ENCODE peak calls at places on chromosomes 6 and 20, in four cellular contexts. One of them, this sample, is unnamed. For H3K27me3 and H3K4me1, the result is how much of the 10 kb centered on the place peaks cover.

GRCh38 chr20:3777726-3778629 is 3.3 kb downstream of the SPEF1 start:
- DNase-seq in body of pancreas: peak
- DNase-seq in tibial artery: peak
- DNase-seq in GM23248: peak
- DNase-seq in this sample: peak

GRCh38 chr20:38192323-38192885 is 27.3 kb upstream of the TGM2 start:
- DNase-seq in body of pancreas: no peak
- DNase-seq in tibial artery: no peak
- DNase-seq in GM23248: no peak
- DNase-seq in this sample: no peak

GRCh38 chr6:27250955-27251671 is 3.6 kb downstream of the PRSS16 start:
- DNase-seq in body of pancreas: peak
- DNase-seq in tibial artery: no peak
- DNase-seq in GM23248: peak
- DNase-seq in this sample: peak

GRCh38 chr6:89145461-89145961 is 344 bp upstream of the PM20D2 start:
- DNase-seq in body of pancreas: peak
- DNase-seq in tibial artery: no peak
- DNase-seq in GM23248: peak
- DNase-seq in this sample: no peak

GRCh38 chr20:36754656-36755222 is 8.8 kb upstream of the NDRG3 start:
- DNase-seq in body of pancreas: peak
- DNase-seq in tibial artery: no peak
- DNase-seq in GM23248: peak
- DNase-seq in this sample: peak

GRCh38 chr6:106685833-106686232 is 56.5 kb downstream of the QRSL1 start:
- DNase-seq in body of pancreas: no peak
- DNase-seq in tibial artery: no peak
- DNase-seq in GM23248: peak
- DNase-seq in this sample: no peak

GRCh38 chr6:169371344-169372144 is 117.9 kb upstream of the THBS2 start:
- DNase-seq in body of pancreas: no peak
- DNase-seq in tibial artery: no peak
- DNase-seq in GM23248: peak
- DNase-seq in this sample: peak

GRCh38 chr6:105733556-105734162 is 330.8 kb upstream of the PREP start:
- DNase-seq in body of pancreas: no peak
- DNase-seq in tibial artery: no peak
- DNase-seq in GM23248: peak
- DNase-seq in this sample: peak

GRCh38 chr20:35607003-35607735 is 8.5 kb upstream of the SPAG4 start:
- DNase-seq in body of pancreas: no peak
- DNase-seq in tibial artery: no peak
- DNase-seq in GM23248: peak
- DNase-seq in this sample: no peak

GRCh38 chr20:62201173-62202082 is 18.6 kb downstream of the MTG2 start:
- DNase-seq in body of pancreas: no peak
- DNase-seq in tibial artery: no peak
- DNase-seq in GM23248: no peak
- DNase-seq in this sample: no peak

DNA sequence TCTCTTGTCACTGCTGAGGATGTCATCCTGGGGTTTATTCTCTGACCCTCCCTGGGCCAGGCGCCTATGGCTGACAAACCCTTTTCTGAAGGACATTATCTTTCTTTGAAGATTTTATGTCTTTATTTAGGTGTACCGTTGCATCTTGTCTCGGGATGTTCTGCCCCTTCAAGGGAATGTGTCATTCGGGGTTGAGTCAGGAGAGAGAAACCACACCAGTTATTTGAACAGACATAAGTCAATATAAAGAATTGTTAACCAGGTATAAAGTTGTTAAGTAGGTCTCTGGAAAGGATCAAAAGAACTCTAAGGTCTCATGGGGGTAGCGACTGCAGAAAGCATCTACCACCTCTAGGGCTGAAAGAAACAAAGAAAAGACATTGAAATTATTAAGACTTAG is 8.2 kb upstream of the ELMO2 start:
- DNase-seq in body of pancreas: no peak
- DNase-seq in tibial artery: no peak
- DNase-seq in GM23248: no peak
- DNase-seq in this sample: no peak
- H3K27me3 ChIP-seq in body of pancreas: under half
- H3K27me3 ChIP-seq in tibial artery: under half
- H3K27me3 ChIP-seq in GM23248: under half
- H3K27me3 ChIP-seq in this sample: under half

DNA sequence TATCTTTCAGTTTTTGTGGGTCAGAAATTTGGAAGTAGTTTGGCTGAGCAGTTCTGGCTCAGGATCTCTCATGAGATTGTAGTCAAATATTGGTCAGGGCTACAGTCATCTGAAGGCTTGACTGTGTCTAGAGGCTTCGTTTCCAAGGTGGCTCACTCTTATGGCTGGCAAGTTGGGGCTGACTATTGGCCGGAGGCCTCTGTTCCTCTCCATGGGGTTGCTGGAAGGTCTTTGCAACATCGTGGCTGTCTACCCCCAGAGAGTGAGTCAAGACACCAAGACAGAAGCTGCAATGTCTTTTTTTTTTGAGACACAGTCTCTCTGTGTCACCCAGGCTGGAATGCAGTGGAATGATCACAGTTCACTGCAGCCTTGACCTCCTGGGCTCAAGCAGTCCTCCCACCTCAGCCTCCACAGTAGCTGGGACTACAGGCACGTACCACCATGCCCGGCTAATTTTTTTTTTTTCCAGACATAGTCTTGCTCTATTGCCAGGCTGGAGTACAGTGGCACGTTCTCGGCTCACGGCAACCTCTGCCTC is 29.4 kb upstream of the KIF3B start:
- DNase-seq in body of pancreas: no peak
- DNase-seq in tibial artery: no peak
- DNase-seq in GM23248: peak
- DNase-seq in this sample: no peak
- H3K4me1 ChIP-seq in body of pancreas: under half
- H3K4me1 ChIP-seq in tibial artery: under half
- H3K4me1 ChIP-seq in GM23248: under half
- H3K4me1 ChIP-seq in this sample: under half

DNA sequence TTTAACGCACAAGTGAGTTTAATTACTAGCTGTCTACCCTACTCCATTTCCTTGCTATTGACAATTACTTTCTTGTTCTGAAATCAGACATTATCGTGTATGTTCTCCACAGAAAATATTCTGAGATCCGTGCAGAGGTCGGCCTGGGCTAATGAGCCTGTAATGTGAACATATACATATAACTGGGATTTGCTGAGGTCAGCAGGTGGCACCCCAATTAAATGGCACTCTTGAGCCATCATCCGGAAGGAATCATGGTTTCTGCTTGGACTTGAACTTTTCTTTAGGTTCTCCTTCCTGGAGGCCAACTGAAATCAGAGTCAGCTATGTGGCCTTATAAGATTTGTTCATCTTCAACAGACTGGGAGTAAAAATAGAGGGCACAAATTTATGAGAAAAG is 3.6 kb downstream of the HLA-DQB1 start:
- DNase-seq in body of pancreas: no peak
- DNase-seq in tibial artery: no peak
- DNase-seq in GM23248: no peak
- DNase-seq in this sample: no peak
- H3K27me3 ChIP-seq in body of pancreas: under half
- H3K27me3 ChIP-seq in tibial artery: under half
- H3K27me3 ChIP-seq in GM23248: under half
- H3K27me3 ChIP-seq in this sample: under half

GRCh38 chr6:35090734-35091133 is 50.4 kb downstream of the TCP11 start:
- DNase-seq in body of pancreas: no peak
- DNase-seq in tibial artery: no peak
- DNase-seq in GM23248: no peak
- DNase-seq in this sample: no peak
- H3K4me1 ChIP-seq in body of pancreas: under half
- H3K4me1 ChIP-seq in tibial artery: under half
- H3K4me1 ChIP-seq in GM23248: half or more
- H3K4me1 ChIP-seq in this sample: under half

DNA sequence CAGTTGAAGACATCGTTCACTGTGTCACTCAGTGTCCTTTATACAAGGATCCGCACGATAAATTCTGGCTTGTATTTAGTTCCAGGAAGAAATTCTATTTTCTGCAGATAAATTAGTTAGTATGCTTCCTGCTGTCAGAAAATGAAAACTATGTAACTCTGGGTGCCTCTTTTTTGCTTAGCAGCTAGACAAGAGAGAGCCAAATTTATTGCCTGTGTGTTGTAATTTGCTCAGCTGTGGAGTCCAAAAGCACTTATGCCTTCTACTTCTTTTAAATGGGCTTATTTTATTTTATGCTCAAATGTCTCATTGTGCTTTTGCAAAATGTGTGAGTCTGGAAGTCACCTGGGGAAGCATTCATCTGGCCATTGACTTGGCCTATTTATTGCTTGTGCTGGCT is 56.5 kb upstream of the KCNK16 start:
- DNase-seq in body of pancreas: no peak
- DNase-seq in tibial artery: no peak
- DNase-seq in GM23248: no peak
- DNase-seq in this sample: no peak
- H3K27me3 ChIP-seq in body of pancreas: under half
- H3K27me3 ChIP-seq in tibial artery: under half
- H3K27me3 ChIP-seq in GM23248: under half
- H3K27me3 ChIP-seq in this sample: under half

GRCh38 chr6:127966616-127967015 is 65.8 kb upstream of the THEMIS start:
- DNase-seq in body of pancreas: no peak
- DNase-seq in tibial artery: no peak
- DNase-seq in GM23248: no peak
- DNase-seq in this sample: peak

GRCh38 chr6:127969701-127970100 is 68.8 kb upstream of the THEMIS start:
- DNase-seq in body of pancreas: no peak
- DNase-seq in tibial artery: no peak
- DNase-seq in GM23248: no peak
- DNase-seq in this sample: no peak

GRCh38 chr6:127967708-127968107 is 66.8 kb upstream of the THEMIS start:
- DNase-seq in body of pancreas: no peak
- DNase-seq in tibial artery: no peak
- DNase-seq in GM23248: no peak
- DNase-seq in this sample: no peak

GRCh38 chr6:127971386-127971785 is 70.5 kb upstream of the THEMIS start:
- DNase-seq in body of pancreas: no peak
- DNase-seq in tibial artery: no peak
- DNase-seq in GM23248: no peak
- DNase-seq in this sample: no peak

GRCh38 chr6:127968394-127968793 is 67.5 kb upstream of the THEMIS start:
- DNase-seq in body of pancreas: no peak
- DNase-seq in tibial artery: no peak
- DNase-seq in GM23248: peak
- DNase-seq in this sample: no peak
- H3K4me1 ChIP-seq in body of pancreas: under half
- H3K4me1 ChIP-seq in tibial artery: under half
- H3K4me1 ChIP-seq in GM23248: under half
- H3K4me1 ChIP-seq in this sample: under half

DNA sequence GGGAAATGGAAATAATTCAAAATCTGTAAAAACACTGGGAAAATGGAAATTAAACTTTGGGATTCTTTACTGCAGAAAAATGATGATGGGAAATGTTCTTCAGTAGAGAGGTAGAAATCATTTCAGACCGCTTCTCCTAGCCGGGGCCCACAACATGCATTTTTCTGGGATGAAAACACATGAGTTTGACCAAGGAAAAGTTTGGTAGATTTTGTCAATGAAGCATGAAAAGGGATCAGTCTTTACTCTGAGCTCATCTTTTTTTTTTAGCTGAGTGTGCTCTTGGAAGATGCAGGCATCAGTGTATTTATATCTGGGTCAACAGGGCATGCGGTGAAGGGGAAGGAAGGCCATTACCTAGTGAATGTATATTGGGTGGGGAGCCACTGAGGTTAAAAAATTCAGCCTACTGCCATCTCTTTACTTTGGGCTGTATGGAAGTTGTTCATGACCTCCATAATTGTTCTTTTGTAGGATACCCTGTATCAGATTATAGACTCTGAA is 36.8 kb downstream of the PLCB1 start:
- DNase-seq in body of pancreas: no peak
- DNase-seq in tibial artery: no peak
- DNase-seq in GM23248: no peak
- DNase-seq in this sample: no peak
- H3K27me3 ChIP-seq in body of pancreas: under half
- H3K27me3 ChIP-seq in tibial artery: under half
- H3K27me3 ChIP-seq in GM23248: under half
- H3K27me3 ChIP-seq in this sample: under half

GRCh38 chr20:25032478-25033183 is 25.3 kb downstream of the ACSS1 start:
- DNase-seq in body of pancreas: peak
- DNase-seq in tibial artery: no peak
- DNase-seq in GM23248: no peak
- DNase-seq in this sample: peak

GRCh38 chr20:25030007-25030648 is 27.8 kb downstream of the ACSS1 start:
- DNase-seq in body of pancreas: no peak
- DNase-seq in tibial artery: no peak
- DNase-seq in GM23248: no peak
- DNase-seq in this sample: no peak

GRCh38 chr20:25032065-25032477 is 25.9 kb downstream of the ACSS1 start:
- DNase-seq in body of pancreas: no peak
- DNase-seq in tibial artery: no peak
- DNase-seq in GM23248: no peak
- DNase-seq in this sample: no peak

GRCh38 chr20:25031241-25031640 is 26.7 kb downstream of the ACSS1 start:
- DNase-seq in body of pancreas: no peak
- DNase-seq in tibial artery: no peak
- DNase-seq in GM23248: no peak
- DNase-seq in this sample: no peak

GRCh38 chr20:25030649-25031026 is 27.3 kb downstream of the ACSS1 start:
- DNase-seq in body of pancreas: no peak
- DNase-seq in tibial artery: no peak
- DNase-seq in GM23248: no peak
- DNase-seq in this sample: no peak
- H3K4me1 ChIP-seq in body of pancreas: half or more
- H3K4me1 ChIP-seq in tibial artery: under half
- H3K4me1 ChIP-seq in GM23248: under half
- H3K4me1 ChIP-seq in this sample: under half

GRCh38 chr6:167712332-167713087 is 114.2 kb upstream of the AFDN start:
- DNase-seq in body of pancreas: no peak
- DNase-seq in tibial artery: no peak
- DNase-seq in GM23248: no peak
- DNase-seq in this sample: no peak
- H3K27me3 ChIP-seq in body of pancreas: under half
- H3K27me3 ChIP-seq in tibial artery: under half
- H3K27me3 ChIP-seq in GM23248: under half
- H3K27me3 ChIP-seq in this sample: under half

GRCh38 chr20:48761023-48761785 is 66.6 kb downstream of the PREX1 start:
- DNase-seq in body of pancreas: peak
- DNase-seq in tibial artery: peak
- DNase-seq in GM23248: no peak
- DNase-seq in this sample: no peak
- H3K4me1 ChIP-seq in body of pancreas: under half
- H3K4me1 ChIP-seq in tibial artery: under half
- H3K4me1 ChIP-seq in GM23248: under half
- H3K4me1 ChIP-seq in this sample: under half

This sample was measured in cardiac muscle cell.